ENCODE peak calls at places on chromosomes 5 and 9, in ten cellular contexts. U is foreskin fibroblast; M is CD4-positive, alpha-beta T cell; Q is nephron progenitor cell; P is fibroblast of lung; D is fibroblast of mammary gland; R is CD8-positive, alpha-beta T cell; B is endothelial cell; J is astrocyte of the spinal cord; X is GM13976. Z is an unnamed sample.

GRCh38 chr5:1792842-1793266 is 6.8 kb downstream of the MRPL36 start:
- DNase-seq in M (peak), J (peak), B (no peak), Q (no peak), P (peak), U (peak), X (peak), R (peak), D (peak), Z (no peak)

GRCh38 chr5:137442660-137443059 is 56.5 kb downstream of the SPOCK1 start:
- DNase-seq in J (no peak), R (no peak), U (no peak), M (no peak), P (no peak), Q (no peak), B (no peak), X (no peak), D (no peak), Z (no peak)

GRCh38 chr5:179912951-179913350 is 5.3 kb upstream of the TBC1D9B start:
- DNase-seq in D (no peak), B (no peak), U (no peak), J (no peak), Q (no peak), M (no peak), P (no peak), X (no peak), R (no peak), Z (no peak)

GRCh38 chr9:116437411-116438370 is 249.4 kb upstream of the TRIM32 start:
- DNase-seq in U (no peak), X (no peak), P (peak), R (no peak), D (no peak), Q (peak), B (no peak), M (no peak), J (no peak), Z (no peak)

GRCh38 chr9:33106827-33107621 is 30.6 kb upstream of the SMU1 start:
- DNase-seq in B (no peak), D (peak), P (peak), X (no peak), R (no peak), J (peak), U (peak), M (no peak), Q (no peak), Z (peak)

GRCh38 chr5:171624396-171624795 is 161.2 kb upstream of the SMIM23 start:
- DNase-seq in X (no peak), U (no peak), Q (no peak), J (no peak), P (no peak), B (no peak), D (no peak), R (no peak), M (no peak), Z (no peak)

GRCh38 chr9:133238851-133239532 is 29.9 kb upstream of the OBP2B start:
- DNase-seq in Q (peak), B (peak), M (peak), D (peak), U (peak), R (peak), J (peak), X (peak), P (peak), Z (no peak)

GRCh38 chr9:122095010-122095767 is 2.1 kb upstream of the TTLL11 start:
- DNase-seq in D (peak), X (peak), P (peak), U (peak), R (peak), M (peak), B (peak), J (peak), Q (peak), Z (no peak)

GRCh38 chr9:83062653-83063527 is at the start of gene RASEF:
- DNase-seq in M (no peak), R (no peak), X (no peak), D (no peak), J (peak), Q (peak), P (peak), B (peak), U (no peak), Z (no peak)

GRCh38 chr5:31347558-31347905 is 154.0 kb downstream of the CDH6 start:
- DNase-seq in X (no peak), M (no peak), B (no peak), R (no peak), D (no peak), U (no peak), P (no peak), Q (no peak), J (no peak), Z (no peak)

GRCh38 chr9:124632077-124632621 is 125.0 kb upstream of the NR5A1 start:
- DNase-seq in R (no peak), D (peak), X (no peak), P (peak), Q (no peak), M (no peak), B (no peak), J (peak), U (peak), Z (no peak)

GRCh38 chr5:176535101-176535654 is 2.0 kb downstream of the RNF44 start:
- DNase-seq in B (no peak), R (peak), D (no peak), P (peak), X (no peak), J (peak), M (peak), U (no peak), Q (no peak), Z (no peak)

GRCh38 chr9:78986446-78986845 is 585.3 kb upstream of the TLE4 start:
- DNase-seq in X (no peak), D (no peak), P (peak), B (no peak), Q (no peak), M (no peak), U (no peak), R (no peak), J (no peak), Z (no peak)

GRCh38 chr9:87657190-87657589 is 68.7 kb upstream of the CTSL start:
- DNase-seq in J (peak), P (no peak), Q (no peak), M (no peak), X (no peak), D (no peak), U (no peak), B (no peak), R (no peak), Z (no peak)

GRCh38 chr5:157366741-157367684 is 93.0 kb upstream of the NIPAL4 start:
- DNase-seq in P (peak), U (peak), D (peak), Q (peak), R (no peak), M (no peak), J (peak), B (peak), X (no peak), Z (peak)

GRCh38 chr5:39854771-39855170 is 430.0 kb upstream of the DAB2 start:
- DNase-seq in B (no peak), Q (no peak), M (no peak), D (no peak), J (no peak), X (no peak), P (no peak), R (no peak), U (no peak), Z (no peak)

GRCh38 chr5:105504-106080 is 13.6 kb downstream of the PLEKHG4B start:
- DNase-seq in R (no peak), X (no peak), M (no peak), J (no peak), P (no peak), Q (no peak), U (no peak), D (no peak), B (no peak), Z (no peak)

GRCh38 chr5:9782806-9783560 is 152.8 kb upstream of the TAS2R1 start:
- DNase-seq in P (no peak), Q (no peak), D (peak), X (no peak), B (no peak), R (no peak), U (peak), M (no peak), J (peak), Z (peak)

GRCh38 chr5:93715327-93715726 is 26.1 kb downstream of the POU5F2 start:
- DNase-seq in M (no peak), R (no peak), D (no peak), X (no peak), B (no peak), Q (no peak), P (no peak), J (no peak), U (no peak), Z (no peak)

GRCh38 chr5:31921852-31922305 is 252.2 kb downstream of the GOLPH3 start:
- DNase-seq in D (peak), R (no peak), U (no peak), Q (no peak), X (no peak), P (peak), M (no peak), B (no peak), J (peak), Z (no peak)

GRCh38 chr9:111039203-111039907 is 1.1 kb upstream of the LPAR1 start:
- DNase-seq in M (no peak), D (no peak), B (peak), R (no peak), X (no peak), U (no peak), P (no peak), J (no peak), Q (peak), Z (no peak)

GRCh38 chr9:38068616-38068865 is 486 bp downstream of the SHB start:
- DNase-seq in P (peak), R (peak), D (no peak), M (peak), U (no peak), J (peak), B (no peak), X (peak), Q (peak), Z (no peak)

GRCh38 chr5:154501566-154501965 is 23.5 kb upstream of the HAND1 start:
- DNase-seq in M (no peak), R (no peak), P (no peak), J (no peak), U (no peak), Q (no peak), X (no peak), B (no peak), D (no peak), Z (no peak)

GRCh38 chr5:55073211-55073610 is 29.2 kb upstream of the GZMA start:
- DNase-seq in Q (no peak), P (no peak), B (no peak), R (no peak), J (no peak), X (no peak), D (no peak), M (no peak), U (no peak), Z (no peak)

DNA sequence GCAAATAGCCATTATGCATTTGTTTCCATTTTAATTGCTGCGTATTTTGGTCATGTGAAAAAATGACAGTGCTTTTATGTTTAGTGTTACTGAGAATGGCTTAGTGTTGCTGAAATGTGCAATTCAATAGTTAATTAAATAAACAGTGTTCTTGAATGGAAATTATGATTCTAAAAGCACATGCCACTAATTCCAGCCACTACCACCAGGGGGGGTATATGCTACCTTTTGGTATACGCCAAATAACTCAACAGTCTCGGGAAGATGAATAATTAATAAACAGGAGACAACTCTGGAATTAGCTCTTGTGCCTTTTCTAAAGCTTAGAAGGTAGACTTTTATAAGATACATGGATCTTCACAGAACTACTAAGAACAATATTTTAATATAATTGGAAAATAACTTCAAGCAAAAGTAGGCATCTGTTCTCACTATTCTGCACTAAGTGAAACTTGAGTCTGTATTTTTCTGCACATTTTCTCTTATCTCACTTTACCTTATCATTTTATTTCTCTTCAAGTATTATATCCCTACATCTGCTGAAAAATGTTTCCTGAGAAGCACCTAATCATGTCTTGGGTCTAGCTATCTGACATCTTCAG is 83.5 kb upstream of the MINAR2 start:
- DNase-seq in Q (peak), D (peak), M (peak), P (peak), B (peak), U (peak), J (peak), X (peak), R (no peak), Z (no peak)
- TF ChIP-seq CTCF in Q (peak), D (peak), M (peak), P (peak), B (peak), U (peak), J (peak), X (peak), R (peak), Z (peak)

DNA sequence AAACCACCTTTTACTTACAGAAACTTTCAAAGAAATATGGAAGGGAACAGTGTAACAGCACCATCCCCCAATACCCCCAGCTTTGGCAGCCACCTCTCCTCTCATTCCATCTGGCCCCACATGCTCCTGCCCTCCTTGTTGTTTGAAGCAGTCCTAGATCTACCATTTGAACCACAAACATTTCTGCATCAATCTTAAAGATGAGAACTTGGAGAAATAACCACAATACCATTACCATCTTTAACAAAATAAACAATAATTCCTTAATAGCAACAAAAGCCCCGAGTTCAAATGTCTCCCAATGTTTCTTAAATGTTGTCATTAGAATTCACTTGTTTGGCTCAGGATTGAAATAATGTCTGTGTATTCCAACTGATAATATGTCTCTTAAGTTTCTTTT is 17.7 kb upstream of the COL15A1 start:
- DNase-seq in J (peak), B (no peak), Q (no peak), R (no peak), P (peak), X (no peak), M (no peak), U (no peak), D (no peak), Z (no peak)
- TF ChIP-seq CTCF in J (no peak), B (no peak), Q (no peak), R (no peak), P (no peak), X (no peak), M (no peak), U (no peak), D (no peak), Z (no peak)

GRCh38 chr9:68949271-68950000 is 64.5 kb downstream of the PRKACG start:
- DNase-seq in U (no peak), P (no peak), R (no peak), X (no peak), B (no peak), M (peak), D (peak), Q (no peak), J (no peak), Z (no peak)
- TF ChIP-seq CTCF in U (no peak), P (no peak), R (no peak), X (peak), B (no peak), M (no peak), D (peak), Q (no peak), J (no peak), Z (no peak)

GRCh38 chr9:74951725-74952151 is 974 bp downstream of the C9orf40 start:
- DNase-seq in B (peak), U (no peak), R (peak), Q (peak), M (peak), P (peak), X (peak), J (peak), D (peak), Z (no peak)

GRCh38 chr9:74953235-74953741 is 576 bp upstream of the C9orf40 start:
- DNase-seq in P (no peak), X (no peak), Q (no peak), M (no peak), D (peak), J (peak), R (peak), U (peak), B (no peak), Z (no peak)

GRCh38 chr9:74950456-74950855 is 2.3 kb downstream of the C9orf40 start:
- DNase-seq in B (no peak), U (no peak), M (no peak), J (no peak), X (no peak), R (no peak), Q (no peak), P (no peak), D (no peak), Z (no peak)

GRCh38 chr9:74951107-74951720 is 1.5 kb downstream of the C9orf40 start:
- DNase-seq in M (no peak), U (no peak), Q (no peak), X (no peak), D (no peak), B (no peak), J (no peak), P (no peak), R (no peak), Z (no peak)

DNA sequence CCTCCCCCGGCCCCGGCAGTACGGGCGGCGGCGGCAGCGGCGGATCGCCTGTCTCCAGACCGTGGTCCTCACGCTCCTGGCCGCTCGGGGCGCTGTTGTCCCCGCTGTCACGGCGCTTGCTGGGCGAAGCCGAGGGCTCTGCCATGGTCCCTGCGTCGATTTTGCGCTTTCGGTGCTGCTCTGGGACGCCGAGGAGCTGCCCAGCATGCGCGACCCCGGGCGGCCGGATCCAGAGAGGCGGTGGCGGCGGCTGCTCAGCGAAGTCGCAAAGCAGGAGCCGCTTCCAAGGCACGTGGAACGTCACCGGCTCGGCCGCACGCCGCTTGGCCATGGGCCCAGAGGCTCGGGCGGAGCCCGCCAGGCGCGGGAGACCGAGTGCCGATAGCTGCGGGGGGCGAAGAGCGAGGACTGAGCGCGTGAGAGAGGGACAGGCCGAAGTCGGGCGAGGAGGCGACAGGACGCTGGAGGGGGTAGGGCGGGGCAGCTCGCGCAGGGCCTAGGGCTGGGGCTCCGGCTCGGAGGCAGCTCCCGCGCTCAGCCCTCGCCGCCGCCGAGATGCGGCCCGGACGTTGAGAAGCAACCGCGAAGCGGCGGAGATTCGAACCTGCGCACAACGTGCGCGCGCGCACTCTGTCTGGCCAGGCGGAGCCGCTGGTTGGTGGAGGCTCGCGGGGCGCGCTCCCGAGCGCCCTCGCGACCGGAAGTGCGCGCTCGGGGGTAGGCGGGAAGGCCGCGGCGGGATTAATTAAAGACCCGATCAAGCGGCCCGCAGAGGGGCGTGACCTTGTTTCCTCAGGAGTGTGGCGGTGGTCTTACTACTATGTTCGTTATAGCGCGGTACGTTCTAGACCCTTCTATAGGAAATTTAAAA is at the start of gene C9orf40:
- DNase-seq in P (peak), R (peak), Q (peak), B (peak), D (peak), M (peak), U (peak), J (peak), X (peak), Z (peak)
- TF ChIP-seq CTCF in P (peak), R (peak), Q (peak), B (peak), D (peak), M (peak), U (peak), J (peak), X (peak), Z (peak)